ENCODE peak calls at places on chromosomes 12 and 14, in seven cellular contexts. F is iris pigment epithelial cell; P is activated effector memory CD4-positive, alpha-beta T cell treated with anti-CD3 and anti-CD28 coated beads, Interleukin-2, amount 50 U/mL, for 16 hours; K is transverse colon; U is amygdala; A is AG10803; M is stimulated activated CD4-positive, alpha-beta T cell treated with anti-CD3 and anti-CD28 coated beads, Interleukin-4, amount 100 ng/mL, for 48 hours. J is an unnamed sample.

GRCh38 chr14:75267141-75267601 is 11.5 kb upstream of the FOS start:
- DNase-seq in F (peak), P (no peak), K (no peak), U (no peak), A (peak), M (no peak), J (no peak)

GRCh38 chr14:54758041-54758440 is 144.6 kb downstream of the GCH1 start:
- DNase-seq in F (no peak), P (no peak), K (peak), U (no peak), A (no peak), M (no peak), J (no peak)

GRCh38 chr12:51521554-51522276 is 69.3 kb upstream of the SCN8A start:
- DNase-seq in F (peak), P (no peak), K (no peak), U (no peak), A (no peak), M (no peak), J (no peak)

GRCh38 chr12:109020750-109021380 is at the start of gene SVOP:
- DNase-seq in F (peak), P (peak), K (peak), U (peak), A (peak), M (peak), J (peak)

GRCh38 chr14:84592770-84593169 is 937.2 kb upstream of the FLRT2 start:
- DNase-seq in F (no peak), P (no peak), K (no peak), U (no peak), A (no peak), M (no peak), J (no peak)

GRCh38 chr12:67449591-67450052 is 180.5 kb downstream of the CAND1 start:
- DNase-seq in F (no peak), P (no peak), K (no peak), U (no peak), A (no peak), M (no peak), J (no peak)

GRCh38 chr14:33475623-33476022 is 475.3 kb downstream of the EGLN3 start:
- DNase-seq in F (peak), P (no peak), K (peak), U (peak), A (peak), M (no peak), J (no peak)

GRCh38 chr14:85867450-85867849 is 337.5 kb downstream of the FLRT2 start:
- DNase-seq in F (no peak), P (no peak), K (no peak), U (no peak), A (no peak), M (no peak), J (no peak)

GRCh38 chr12:67873355-67873754 is 115.9 kb upstream of the IFNG-AS1 start:
- DNase-seq in F (no peak), P (no peak), K (no peak), U (no peak), A (no peak), M (no peak), J (no peak)

GRCh38 chr14:89507926-89508460 is 91.0 kb upstream of the FOXN3 start:
- DNase-seq in F (peak), P (no peak), K (no peak), U (no peak), A (peak), M (no peak), J (no peak)

GRCh38 chr14:56891226-56891625 is 80.9 kb upstream of the OTX2 start:
- DNase-seq in F (no peak), P (no peak), K (no peak), U (no peak), A (no peak), M (no peak), J (no peak)

GRCh38 chr12:77229640-77230442 is 164.5 kb upstream of the E2F7 start:
- DNase-seq in F (peak), P (no peak), K (no peak), U (no peak), A (no peak), M (no peak), J (no peak)

GRCh38 chr14:89672636-89673279 is 255.7 kb upstream of the FOXN3 start:
- DNase-seq in F (no peak), P (no peak), K (peak), U (no peak), A (no peak), M (no peak), J (no peak)

GRCh38 chr14:85599939-85600338 is 70.0 kb downstream of the FLRT2 start:
- DNase-seq in F (peak), P (no peak), K (no peak), U (no peak), A (peak), M (no peak), J (no peak)

GRCh38 chr12:55729592-55730446 is 1.0 kb upstream of the CD63 start:
- DNase-seq in F (peak), P (peak), K (peak), U (peak), A (peak), M (no peak), J (peak)

GRCh38 chr14:88189040-88189839 is 133.8 kb downstream of the KCNK10 start:
- DNase-seq in F (peak), P (peak), K (peak), U (peak), A (peak), M (peak), J (peak)

GRCh38 chr14:79852975-79853374 is 358.3 kb downstream of the DIO2 start:
- DNase-seq in F (no peak), P (no peak), K (no peak), U (no peak), A (no peak), M (no peak), J (no peak)

GRCh38 chr12:54612216-54612750 is 22.4 kb downstream of the LACRT start:
- DNase-seq in F (no peak), P (no peak), K (no peak), U (no peak), A (no peak), M (no peak), J (no peak)

GRCh38 chr12:123054371-123054770 is 73.9 kb downstream of the ARL6IP4 start:
- DNase-seq in F (no peak), P (no peak), K (no peak), U (no peak), A (no peak), M (no peak), J (no peak)

GRCh38 chr12:101696477-101697196 is 803 bp upstream of the CHPT1 start:
- DNase-seq in F (no peak), P (no peak), K (peak), U (no peak), A (peak), M (no peak), J (peak)

GRCh38 chr14:64191756-64192155 is 102.4 kb downstream of the ESR2 start:
- DNase-seq in F (peak), P (no peak), K (no peak), U (no peak), A (peak), M (no peak), J (no peak)

GRCh38 chr12:122517877-122518276 is 8.9 kb downstream of the RSRC2 start:
- DNase-seq in F (peak), P (no peak), K (no peak), U (no peak), A (peak), M (no peak), J (no peak)

GRCh38 chr12:63915105-63915830 is 70.8 kb downstream of the SRGAP1 start:
- DNase-seq in F (peak), P (no peak), K (no peak), U (no peak), A (peak), M (no peak), J (no peak)

GRCh38 chr14:75627406-75627805 is 33.3 kb downstream of the ERG28 start:
- DNase-seq in F (no peak), P (no peak), K (peak), U (no peak), A (no peak), M (no peak), J (no peak)

GRCh38 chr12:67391656-67392055 is 122.5 kb downstream of the CAND1 start:
- DNase-seq in F (no peak), P (no peak), K (no peak), U (no peak), A (no peak), M (no peak), J (no peak)

GRCh38 chr12:6370576-6370935 is 4.8 kb downstream of the SCNN1A start:
- DNase-seq in F (no peak), P (no peak), K (no peak), U (no peak), A (no peak), M (no peak), J (no peak)

GRCh38 chr12:121331268-121331667 is 20.9 kb downstream of the ANAPC5 start:
- DNase-seq in F (no peak), P (no peak), K (no peak), U (no peak), A (no peak), M (no peak), J (no peak)

GRCh38 chr12:19138551-19139344 is 9.2 kb downstream of the PLEKHA5 start:
- DNase-seq in F (peak), P (no peak), K (no peak), U (no peak), A (no peak), M (no peak), J (no peak)

GRCh38 chr14:98666545-98666944 is 605.5 kb downstream of the BCL11B start:
- DNase-seq in F (no peak), P (no peak), K (no peak), U (no peak), A (no peak), M (no peak), J (no peak)

J was measured in occipital lobe.